ENCODE peak calls at places on chromosomes 6 and 20, in five cellular contexts. One of them, this sample, is unnamed.

GRCh38 chr20:6081236-6081635 is 27.4 kb upstream of the LRRN4 start:
- DNase-seq in stimulated activated CD8-positive, alpha-beta memory T cell treated with anti-CD3 and anti-CD28 coated beads, Interleukin-12 subunit alpha, Interleukin-12 subunit beta, amount 100 ng/mL, for 1 hour: no peak
- DNase-seq in left colon: no peak
- DNase-seq in GM04504: peak; percentile 36
- DNase-seq in RWPE1: no peak
- DNase-seq in this sample: no peak

GRCh38 chr20:63370623-63371176 is 9.6 kb upstream of the CHRNA4 start:
- DNase-seq in stimulated activated CD8-positive, alpha-beta memory T cell treated with anti-CD3 and anti-CD28 coated beads, Interleukin-12 subunit alpha, Interleukin-12 subunit beta, amount 100 ng/mL, for 1 hour: no peak
- DNase-seq in left colon: no peak
- DNase-seq in GM04504: no peak
- DNase-seq in RWPE1: no peak
- DNase-seq in this sample: no peak

GRCh38 chr6:86938814-86939213 is 1.5 kb downstream of the HTR1E start:
- DNase-seq in stimulated activated CD8-positive, alpha-beta memory T cell treated with anti-CD3 and anti-CD28 coated beads, Interleukin-12 subunit alpha, Interleukin-12 subunit beta, amount 100 ng/mL, for 1 hour: no peak
- DNase-seq in left colon: no peak
- DNase-seq in GM04504: no peak
- DNase-seq in RWPE1: no peak
- DNase-seq in this sample: no peak

GRCh38 chr6:119284861-119285521 is 64.6 kb downstream of the MAN1A1 start:
- DNase-seq in stimulated activated CD8-positive, alpha-beta memory T cell treated with anti-CD3 and anti-CD28 coated beads, Interleukin-12 subunit alpha, Interleukin-12 subunit beta, amount 100 ng/mL, for 1 hour: no peak
- DNase-seq in left colon: no peak
- DNase-seq in GM04504: no peak
- DNase-seq in RWPE1: no peak
- DNase-seq in this sample: no peak

GRCh38 chr20:53081916-53082863 is 110.0 kb downstream of the TSHZ2 start:
- DNase-seq in stimulated activated CD8-positive, alpha-beta memory T cell treated with anti-CD3 and anti-CD28 coated beads, Interleukin-12 subunit alpha, Interleukin-12 subunit beta, amount 100 ng/mL, for 1 hour: no peak
- DNase-seq in left colon: no peak
- DNase-seq in GM04504: no peak
- DNase-seq in RWPE1: no peak
- DNase-seq in this sample: no peak

GRCh38 chr6:11231564-11232176 is 798 bp downstream of the NEDD9 start:
- DNase-seq in stimulated activated CD8-positive, alpha-beta memory T cell treated with anti-CD3 and anti-CD28 coated beads, Interleukin-12 subunit alpha, Interleukin-12 subunit beta, amount 100 ng/mL, for 1 hour: no peak
- DNase-seq in left colon: no peak
- DNase-seq in GM04504: peak; percentile 40
- DNase-seq in RWPE1: no peak
- DNase-seq in this sample: no peak

GRCh38 chr6:40986871-40987270 is 52.1 kb downstream of the UNC5CL start:
- DNase-seq in stimulated activated CD8-positive, alpha-beta memory T cell treated with anti-CD3 and anti-CD28 coated beads, Interleukin-12 subunit alpha, Interleukin-12 subunit beta, amount 100 ng/mL, for 1 hour: no peak
- DNase-seq in left colon: no peak
- DNase-seq in GM04504: no peak
- DNase-seq in RWPE1: no peak
- DNase-seq in this sample: no peak

GRCh38 chr6:152273002-152273401 is 364.2 kb downstream of the SYNE1 start:
- DNase-seq in stimulated activated CD8-positive, alpha-beta memory T cell treated with anti-CD3 and anti-CD28 coated beads, Interleukin-12 subunit alpha, Interleukin-12 subunit beta, amount 100 ng/mL, for 1 hour: no peak
- DNase-seq in left colon: peak; percentile 12
- DNase-seq in GM04504: no peak
- DNase-seq in RWPE1: no peak
- DNase-seq in this sample: no peak

GRCh38 chr6:53302678-53303360 is 45.9 kb downstream of the ELOVL5 start:
- DNase-seq in stimulated activated CD8-positive, alpha-beta memory T cell treated with anti-CD3 and anti-CD28 coated beads, Interleukin-12 subunit alpha, Interleukin-12 subunit beta, amount 100 ng/mL, for 1 hour: no peak
- DNase-seq in left colon: no peak
- DNase-seq in GM04504: peak; percentile 72
- DNase-seq in RWPE1: peak; percentile 80
- DNase-seq in this sample: no peak

GRCh38 chr20:32231847-32232246 is 24.2 kb downstream of the POFUT1 start:
- DNase-seq in stimulated activated CD8-positive, alpha-beta memory T cell treated with anti-CD3 and anti-CD28 coated beads, Interleukin-12 subunit alpha, Interleukin-12 subunit beta, amount 100 ng/mL, for 1 hour: no peak
- DNase-seq in left colon: no peak
- DNase-seq in GM04504: no peak
- DNase-seq in RWPE1: no peak
- DNase-seq in this sample: no peak

GRCh38 chr20:46324960-46325703 is 16.8 kb upstream of the CDH22 start:
- DNase-seq in stimulated activated CD8-positive, alpha-beta memory T cell treated with anti-CD3 and anti-CD28 coated beads, Interleukin-12 subunit alpha, Interleukin-12 subunit beta, amount 100 ng/mL, for 1 hour: no peak
- DNase-seq in left colon: peak; percentile 32
- DNase-seq in GM04504: no peak
- DNase-seq in RWPE1: peak; percentile 48
- DNase-seq in this sample: no peak

GRCh38 chr20:8518878-8519277 is 386.8 kb downstream of the PLCB1 start:
- DNase-seq in stimulated activated CD8-positive, alpha-beta memory T cell treated with anti-CD3 and anti-CD28 coated beads, Interleukin-12 subunit alpha, Interleukin-12 subunit beta, amount 100 ng/mL, for 1 hour: no peak
- DNase-seq in left colon: no peak
- DNase-seq in GM04504: no peak
- DNase-seq in RWPE1: no peak
- DNase-seq in this sample: no peak

GRCh38 chr6:90890681-90891337 is 303.9 kb upstream of the MAP3K7 start:
- DNase-seq in stimulated activated CD8-positive, alpha-beta memory T cell treated with anti-CD3 and anti-CD28 coated beads, Interleukin-12 subunit alpha, Interleukin-12 subunit beta, amount 100 ng/mL, for 1 hour: no peak
- DNase-seq in left colon: no peak
- DNase-seq in GM04504: no peak
- DNase-seq in RWPE1: no peak
- DNase-seq in this sample: no peak

GRCh38 chr6:29757282-29757681 is 34.0 kb downstream of the HLA-F start:
- DNase-seq in stimulated activated CD8-positive, alpha-beta memory T cell treated with anti-CD3 and anti-CD28 coated beads, Interleukin-12 subunit alpha, Interleukin-12 subunit beta, amount 100 ng/mL, for 1 hour: no peak
- DNase-seq in left colon: no peak
- DNase-seq in GM04504: no peak
- DNase-seq in RWPE1: no peak
- DNase-seq in this sample: no peak

GRCh38 chr20:4563534-4563933 is 158.2 kb upstream of the PRND start:
- DNase-seq in stimulated activated CD8-positive, alpha-beta memory T cell treated with anti-CD3 and anti-CD28 coated beads, Interleukin-12 subunit alpha, Interleukin-12 subunit beta, amount 100 ng/mL, for 1 hour: no peak
- DNase-seq in left colon: peak; percentile 16
- DNase-seq in GM04504: no peak
- DNase-seq in RWPE1: peak; percentile 55
- DNase-seq in this sample: no peak

GRCh38 chr20:10987651-10988383 is 314.0 kb upstream of the JAG1 start:
- DNase-seq in stimulated activated CD8-positive, alpha-beta memory T cell treated with anti-CD3 and anti-CD28 coated beads, Interleukin-12 subunit alpha, Interleukin-12 subunit beta, amount 100 ng/mL, for 1 hour: no peak
- DNase-seq in left colon: no peak
- DNase-seq in GM04504: no peak
- DNase-seq in RWPE1: peak; percentile 73
- DNase-seq in this sample: no peak

GRCh38 chr6:28719275-28719940 is 193.7 kb downstream of the GPX5 start:
- DNase-seq in stimulated activated CD8-positive, alpha-beta memory T cell treated with anti-CD3 and anti-CD28 coated beads, Interleukin-12 subunit alpha, Interleukin-12 subunit beta, amount 100 ng/mL, for 1 hour: no peak
- DNase-seq in left colon: no peak
- DNase-seq in GM04504: no peak
- DNase-seq in RWPE1: no peak
- DNase-seq in this sample: no peak

GRCh38 chr6:159098636-159099106 is 53.9 kb upstream of the TAGAP start:
- DNase-seq in stimulated activated CD8-positive, alpha-beta memory T cell treated with anti-CD3 and anti-CD28 coated beads, Interleukin-12 subunit alpha, Interleukin-12 subunit beta, amount 100 ng/mL, for 1 hour: peak; percentile 69
- DNase-seq in left colon: no peak
- DNase-seq in GM04504: no peak
- DNase-seq in RWPE1: no peak
- DNase-seq in this sample: peak; percentile 69

GRCh38 chr6:75855047-75855446 is 106.0 kb downstream of the MYO6 start:
- DNase-seq in stimulated activated CD8-positive, alpha-beta memory T cell treated with anti-CD3 and anti-CD28 coated beads, Interleukin-12 subunit alpha, Interleukin-12 subunit beta, amount 100 ng/mL, for 1 hour: no peak
- DNase-seq in left colon: peak; percentile 52
- DNase-seq in GM04504: peak; percentile 23
- DNase-seq in RWPE1: peak; percentile 16
- DNase-seq in this sample: no peak

GRCh38 chr20:22006306-22006705 is 300.8 kb downstream of the PAX1 start:
- DNase-seq in stimulated activated CD8-positive, alpha-beta memory T cell treated with anti-CD3 and anti-CD28 coated beads, Interleukin-12 subunit alpha, Interleukin-12 subunit beta, amount 100 ng/mL, for 1 hour: no peak
- DNase-seq in left colon: no peak
- DNase-seq in GM04504: no peak
- DNase-seq in RWPE1: no peak
- DNase-seq in this sample: no peak

GRCh38 chr6:121823437-121823851 is 388.0 kb downstream of the GJA1 start:
- DNase-seq in stimulated activated CD8-positive, alpha-beta memory T cell treated with anti-CD3 and anti-CD28 coated beads, Interleukin-12 subunit alpha, Interleukin-12 subunit beta, amount 100 ng/mL, for 1 hour: no peak
- DNase-seq in left colon: no peak
- DNase-seq in GM04504: no peak
- DNase-seq in RWPE1: peak; percentile 5
- DNase-seq in this sample: no peak

GRCh38 chr6:12033770-12034169 is 21.7 kb downstream of the HIVEP1 start:
- DNase-seq in stimulated activated CD8-positive, alpha-beta memory T cell treated with anti-CD3 and anti-CD28 coated beads, Interleukin-12 subunit alpha, Interleukin-12 subunit beta, amount 100 ng/mL, for 1 hour: no peak
- DNase-seq in left colon: no peak
- DNase-seq in GM04504: no peak
- DNase-seq in RWPE1: peak; percentile 62
- DNase-seq in this sample: no peak